ENCODE peak calls at places on chromosomes 2 and 18, in seven cellular contexts. One of them, this sample, is unnamed.

GRCh38 chr18:74252032-74252380 is 39.8 kb downstream of the CYB5A start:
- DNase-seq in lung: no peak
- DNase-seq in stimulated activated CD4-positive, alpha-beta T cell treated with anti-CD3 and anti-CD28 coated beads, Interleukin-4, amount 100 ng/mL, for 24 hours: no peak
- DNase-seq in CD4-positive, alpha-beta T cell: no peak
- DNase-seq in B cell: no peak
- DNase-seq in stimulated activated CD8-positive, alpha-beta memory T cell treated with anti-CD3 and anti-CD28 coated beads, Interleukin-7, amount 100 ng/mL, for 1 hour: no peak
- DNase-seq in Calu3: no peak
- DNase-seq in this sample: no peak

GRCh38 chr2:164764996-164765395 is 76.6 kb downstream of the COBLL1 start:
- DNase-seq in lung: no peak
- DNase-seq in stimulated activated CD4-positive, alpha-beta T cell treated with anti-CD3 and anti-CD28 coated beads, Interleukin-4, amount 100 ng/mL, for 24 hours: no peak
- DNase-seq in CD4-positive, alpha-beta T cell: no peak
- DNase-seq in B cell: no peak
- DNase-seq in stimulated activated CD8-positive, alpha-beta memory T cell treated with anti-CD3 and anti-CD28 coated beads, Interleukin-7, amount 100 ng/mL, for 1 hour: no peak
- DNase-seq in Calu3: no peak
- DNase-seq in this sample: no peak

GRCh38 chr2:101815739-101816391 is 118.4 kb downstream of the MAP4K4 start:
- DNase-seq in lung: no peak
- DNase-seq in stimulated activated CD4-positive, alpha-beta T cell treated with anti-CD3 and anti-CD28 coated beads, Interleukin-4, amount 100 ng/mL, for 24 hours: no peak
- DNase-seq in CD4-positive, alpha-beta T cell: no peak
- DNase-seq in B cell: no peak
- DNase-seq in stimulated activated CD8-positive, alpha-beta memory T cell treated with anti-CD3 and anti-CD28 coated beads, Interleukin-7, amount 100 ng/mL, for 1 hour: no peak
- DNase-seq in Calu3: no peak
- DNase-seq in this sample: no peak

GRCh38 chr18:9612215-9612830 is 2.0 kb downstream of the PPP4R1 start:
- DNase-seq in lung: peak
- DNase-seq in stimulated activated CD4-positive, alpha-beta T cell treated with anti-CD3 and anti-CD28 coated beads, Interleukin-4, amount 100 ng/mL, for 24 hours: peak
- DNase-seq in CD4-positive, alpha-beta T cell: peak
- DNase-seq in B cell: peak
- DNase-seq in stimulated activated CD8-positive, alpha-beta memory T cell treated with anti-CD3 and anti-CD28 coated beads, Interleukin-7, amount 100 ng/mL, for 1 hour: peak
- DNase-seq in Calu3: peak
- DNase-seq in this sample: peak

GRCh38 chr2:82790277-82791021 is 1668.6 kb downstream of the SUCLG1 start:
- DNase-seq in lung: no peak
- DNase-seq in stimulated activated CD4-positive, alpha-beta T cell treated with anti-CD3 and anti-CD28 coated beads, Interleukin-4, amount 100 ng/mL, for 24 hours: no peak
- DNase-seq in CD4-positive, alpha-beta T cell: no peak
- DNase-seq in B cell: no peak
- DNase-seq in stimulated activated CD8-positive, alpha-beta memory T cell treated with anti-CD3 and anti-CD28 coated beads, Interleukin-7, amount 100 ng/mL, for 1 hour: no peak
- DNase-seq in Calu3: peak
- DNase-seq in this sample: no peak

GRCh38 chr18:3066391-3067079 is 53.6 kb upstream of the LPIN2 start:
- DNase-seq in lung: no peak
- DNase-seq in stimulated activated CD4-positive, alpha-beta T cell treated with anti-CD3 and anti-CD28 coated beads, Interleukin-4, amount 100 ng/mL, for 24 hours: no peak
- DNase-seq in CD4-positive, alpha-beta T cell: no peak
- DNase-seq in B cell: no peak
- DNase-seq in stimulated activated CD8-positive, alpha-beta memory T cell treated with anti-CD3 and anti-CD28 coated beads, Interleukin-7, amount 100 ng/mL, for 1 hour: no peak
- DNase-seq in Calu3: no peak
- DNase-seq in this sample: no peak

GRCh38 chr2:46984642-46985476 is 69.3 kb upstream of the MCFD2 start:
- DNase-seq in lung: peak
- DNase-seq in stimulated activated CD4-positive, alpha-beta T cell treated with anti-CD3 and anti-CD28 coated beads, Interleukin-4, amount 100 ng/mL, for 24 hours: peak
- DNase-seq in CD4-positive, alpha-beta T cell: no peak
- DNase-seq in B cell: peak
- DNase-seq in stimulated activated CD8-positive, alpha-beta memory T cell treated with anti-CD3 and anti-CD28 coated beads, Interleukin-7, amount 100 ng/mL, for 1 hour: no peak
- DNase-seq in Calu3: peak
- DNase-seq in this sample: peak

GRCh38 chr2:84435331-84436081 is 23.6 kb downstream of the SUCLG1 start:
- DNase-seq in lung: no peak
- DNase-seq in stimulated activated CD4-positive, alpha-beta T cell treated with anti-CD3 and anti-CD28 coated beads, Interleukin-4, amount 100 ng/mL, for 24 hours: no peak
- DNase-seq in CD4-positive, alpha-beta T cell: no peak
- DNase-seq in B cell: no peak
- DNase-seq in stimulated activated CD8-positive, alpha-beta memory T cell treated with anti-CD3 and anti-CD28 coated beads, Interleukin-7, amount 100 ng/mL, for 1 hour: no peak
- DNase-seq in Calu3: no peak
- DNase-seq in this sample: no peak